ENCODE peak calls at places on chromosome 22, in seven cellular contexts. K is K562, F is suprapubic skin, Y is adrenal gland, I is H1, N is right lobe of liver, M is esophagus muscularis mucosa. G is an unnamed sample.

GRCh38 chr22:24761888-24762675 is 12.4 kb downstream of the PIWIL3 start:
- DNase-seq in K (no peak), F (no peak), Y (no peak), I (no peak), N (no peak), M (no peak), G (no peak)

GRCh38 chr22:28247667-28248363 is 328.8 kb upstream of the PITPNB start:
- DNase-seq in K (peak; percentile 52), F (no peak), Y (no peak), I (no peak), N (no peak), M (no peak), G (no peak)

GRCh38 chr22:36461665-36462474 is 19.6 kb downstream of the TXN2 start:
- DNase-seq in K (no peak), F (no peak), Y (no peak), I (peak; percentile 61), N (no peak), M (no peak), G (no peak)

GRCh38 chr22:30196141-30196866 is 50.3 kb downstream of the LIF start:
- DNase-seq in K (peak; percentile 70), F (peak; percentile 88), Y (peak; percentile 70), I (peak; percentile 58), N (no peak), M (peak; percentile 96), G (no peak)

GRCh38 chr22:26466196-26466595 is 17.4 kb downstream of the HPS4 start:
- DNase-seq in K (no peak), F (no peak), Y (no peak), I (no peak), N (no peak), M (no peak), G (no peak)

GRCh38 chr22:27507935-27508504 is 293.5 kb downstream of the MN1 start:
- DNase-seq in K (no peak), F (no peak), Y (no peak), I (no peak), N (no peak), M (no peak), G (no peak)

GRCh38 chr22:32615874-32616564 is 141.4 kb downstream of the FBXO7 start:
- DNase-seq in K (no peak), F (no peak), Y (no peak), I (peak; percentile 52), N (no peak), M (no peak), G (no peak)

GRCh38 chr22:40534379-40535188 is 101.9 kb downstream of the MRTFA start:
- DNase-seq in K (peak; percentile 22), F (no peak), Y (no peak), I (no peak), N (no peak), M (no peak), G (no peak)

GRCh38 chr22:27730649-27731433 is 70.7 kb downstream of the MN1 start:
- DNase-seq in K (no peak), F (peak; percentile 38), Y (no peak), I (no peak), N (no peak), M (no peak), G (no peak)

GRCh38 chr22:45181766-45182165 is 18.0 kb downstream of the NUP50 start:
- DNase-seq in K (no peak), F (no peak), Y (no peak), I (no peak), N (no peak), M (no peak), G (no peak)

GRCh38 chr22:44428941-44429615 is 69.0 kb downstream of the RTL6 start:
- DNase-seq in K (no peak), F (no peak), Y (no peak), I (no peak), N (peak; percentile 25), M (no peak), G (no peak)

GRCh38 chr22:40668611-40669390 is 10.5 kb upstream of the MCHR1 start:
- DNase-seq in K (peak; percentile 65), F (no peak), Y (no peak), I (no peak), N (no peak), M (no peak), G (no peak)

GRCh38 chr22:26835929-26836528 is 178.6 kb downstream of the MIAT start:
- DNase-seq in K (peak; percentile 57), F (no peak), Y (peak; percentile 46), I (peak; percentile 94), N (peak; percentile 52), M (no peak), G (no peak)

GRCh38 chr22:29004647-29005371 is 56.8 kb downstream of the C22orf31 start:
- DNase-seq in K (no peak), F (no peak), Y (peak; percentile 69), I (peak; percentile 75), N (peak; percentile 70), M (no peak), G (no peak)

GRCh38 chr22:27105142-27106025 is 448.0 kb downstream of the MIAT start:
- DNase-seq in K (no peak), F (peak; percentile 86), Y (peak; percentile 79), I (no peak), N (no peak), M (no peak), G (no peak)

GRCh38 chr22:17726561-17727243 is 47.6 kb downstream of the BID start:
- DNase-seq in K (no peak), F (no peak), Y (peak; percentile 33), I (no peak), N (peak; percentile 45), M (no peak), G (no peak)

GRCh38 chr22:32828150-32828549 is 26.6 kb downstream of the TIMP3 start:
- DNase-seq in K (no peak), F (peak; percentile 17), Y (no peak), I (no peak), N (no peak), M (no peak), G (no peak)

GRCh38 chr22:33076368-33076767 is 18.2 kb upstream of the SYN3 start:
- DNase-seq in K (no peak), F (no peak), Y (no peak), I (no peak), N (no peak), M (no peak), G (no peak)

GRCh38 chr22:44702479-44703219 is 645 bp downstream of the PRR5 start:
- DNase-seq in K (no peak), F (no peak), Y (no peak), I (peak; percentile 75), N (no peak), M (no peak), G (no peak)

GRCh38 chr22:48953103-48953720 is 874.5 kb downstream of the BRD1 start:
- DNase-seq in K (no peak), F (peak; percentile 14), Y (no peak), I (peak; percentile 10), N (peak; percentile 12), M (peak; percentile 84), G (no peak)
- H3K27me3 ChIP-seq in K (no peaks in the 10 kb centered on the region), F (peaks cover 50% of the 10 kb centered on the region), Y (no peaks in the 10 kb centered on the region), I (no peaks in the 10 kb centered on the region), N (no peaks in the 10 kb centered on the region), M (no peaks in the 10 kb centered on the region), G (no peaks in the 10 kb centered on the region)

DNA sequence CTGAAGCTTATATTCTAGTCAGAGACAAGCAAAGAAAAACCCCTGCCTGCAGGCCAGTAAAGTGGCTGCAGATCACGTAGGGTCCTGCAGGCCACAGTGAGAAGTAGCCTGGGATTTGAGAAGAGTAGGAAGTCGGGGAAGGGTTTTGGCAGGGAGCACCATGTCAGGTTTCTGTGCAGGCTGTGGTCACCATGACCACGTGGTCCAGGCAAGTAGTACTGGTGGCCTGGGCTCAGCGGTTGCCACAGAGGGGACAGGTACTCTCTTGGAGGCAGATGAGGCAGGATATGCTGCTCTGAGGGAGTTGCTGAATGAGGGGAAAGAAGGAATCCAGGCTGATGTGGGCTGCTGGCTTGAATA is 46.6 kb downstream of the PISD start:
- DNase-seq in K (no peak), F (no peak), Y (no peak), I (no peak), N (no peak), M (no peak), G (no peak)
- TF ChIP-seq POLR2A in K (no peak), F (no peak), Y (no peak), I (no peak), N (no peak), M (no peak), G (no peak)

GRCh38 chr22:49850959-49851815 is 2.5 kb upstream of the ZBED4 start:
- DNase-seq in K (no peak), F (no peak), Y (no peak), I (no peak), N (no peak), M (no peak), G (no peak)

GRCh38 chr22:49847751-49848689 is 5.6 kb upstream of the ZBED4 start:
- DNase-seq in K (no peak), F (no peak), Y (no peak), I (peak; percentile 61), N (no peak), M (no peak), G (no peak)

GRCh38 chr22:49848690-49849160 is 4.9 kb upstream of the ZBED4 start:
- DNase-seq in K (no peak), F (no peak), Y (no peak), I (no peak), N (no peak), M (no peak), G (no peak)

GRCh38 chr22:49849161-49850020 is 4.3 kb upstream of the ZBED4 start:
- DNase-seq in K (no peak), F (no peak), Y (no peak), I (no peak), N (no peak), M (no peak), G (no peak)

GRCh38 chr22:49850021-49850911 is 3.4 kb upstream of the ZBED4 start:
- DNase-seq in K (no peak), F (no peak), Y (no peak), I (no peak), N (no peak), M (no peak), G (no peak)
- H3K4me3 ChIP-seq in K (no peak overlapping the region), F (peak overlapping the region; percentile 49), Y (no peak overlapping the region), I (peak overlapping the region; percentile 27), N (no peak overlapping the region), M (peak overlapping the region; percentile 64), G (no peak overlapping the region)

GRCh38 chr22:49599691-49600451 is 227.8 kb downstream of the BRD1 start:
- DNase-seq in K (no peak), F (no peak), Y (no peak), I (peak; percentile 33), N (peak; percentile 33), M (no peak), G (no peak)

GRCh38 chr22:49597428-49598039 is 230.1 kb downstream of the BRD1 start:
- DNase-seq in K (no peak), F (no peak), Y (no peak), I (no peak), N (no peak), M (no peak), G (no peak)

GRCh38 chr22:49600452-49600847 is 227.2 kb downstream of the BRD1 start:
- DNase-seq in K (no peak), F (no peak), Y (no peak), I (no peak), N (no peak), M (no peak), G (no peak)

GRCh38 chr22:49599039-49599438 is 228.6 kb downstream of the BRD1 start:
- DNase-seq in K (no peak), F (no peak), Y (no peak), I (peak; percentile 31), N (peak; percentile 30), M (no peak), G (no peak)

DNA sequence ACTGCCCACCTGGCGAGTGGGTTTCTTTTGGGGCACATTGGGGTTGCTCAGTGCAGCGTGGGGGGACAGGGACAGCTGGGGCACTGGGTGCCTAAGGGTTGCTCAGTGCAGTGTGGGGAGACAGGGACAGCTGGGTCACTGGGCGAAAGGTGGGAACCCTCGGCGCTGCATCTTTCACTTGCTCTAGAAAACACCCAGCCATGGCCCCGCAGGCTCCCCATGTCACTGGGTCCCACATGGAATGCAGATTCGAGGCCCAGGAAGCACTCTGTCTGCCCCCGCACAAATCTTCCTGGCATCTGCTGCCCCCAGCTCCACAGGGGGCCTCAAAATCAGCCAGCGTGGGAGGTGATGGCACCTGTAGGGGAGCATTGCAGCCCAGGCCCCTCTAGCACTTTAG is 229.3 kb downstream of the BRD1 start:
- DNase-seq in K (no peak), F (no peak), Y (no peak), I (no peak), N (no peak), M (no peak), G (no peak)
- H3K27me3 ChIP-seq in K (no peaks in the 10 kb centered on the region), F (peaks cover 4% of the 10 kb centered on the region), Y (no peaks in the 10 kb centered on the region), I (no peaks in the 10 kb centered on the region), N (no peaks in the 10 kb centered on the region), M (no peaks in the 10 kb centered on the region), G (no peaks in the 10 kb centered on the region)

G was measured in vagina.